ENCODE peak calls at places on chromosomes 11 and 22, in five cellular contexts. H is lower lobe of right lung, O is DND-41, V is colonic mucosa, L is GM23338. B is an unnamed sample.

GRCh38 chr22:26610072-26610958 is 7.5 kb downstream of the CRYBB1 start:
- DNase-seq in O (peak; percentile 55), H (no peak), L (no peak), V (peak; percentile 34), B (peak; percentile 25)

GRCh38 chr22:41540365-41540764 is 3.9 kb downstream of the POLR3H start:
- DNase-seq in V (no peak), H (no peak), O (no peak), L (no peak), B (no peak)

GRCh38 chr11:22466809-22467208 is 128.6 kb downstream of the SLC17A6 start:
- DNase-seq in O (no peak), V (no peak), L (no peak), H (no peak), B (peak; percentile 96)

GRCh38 chr11:128772814-128773213 is 78.9 kb downstream of the FLI1 start:
- DNase-seq in L (no peak), H (peak; percentile 82), O (no peak), V (peak; percentile 49), B (no peak)

GRCh38 chr11:61793084-61793828 is 545 bp downstream of the FEN1 start:
- DNase-seq in H (no peak), O (no peak), V (no peak), L (peak; percentile 24), B (peak; percentile 8)

GRCh38 chr11:10139656-10140055 is 154.4 kb downstream of the SBF2 start:
- DNase-seq in L (no peak), H (no peak), O (no peak), V (no peak), B (peak; percentile 91)

GRCh38 chr11:101096036-101096704 is 33.4 kb downstream of the PGR start:
- DNase-seq in O (no peak), H (no peak), L (peak; percentile 22), V (no peak), B (peak; percentile 1)

GRCh38 chr11:3865388-3866193 is 10.1 kb downstream of the STIM1 start:
- DNase-seq in H (no peak), V (no peak), O (no peak), L (peak; percentile 39), B (peak; percentile 86)

GRCh38 chr11:130725417-130726233 is 190.7 kb downstream of the SNX19 start:
- DNase-seq in V (no peak), O (no peak), H (no peak), L (no peak), B (peak; percentile 68)

GRCh38 chr11:2194877-2195755 is 23.5 kb upstream of the TH start:
- DNase-seq in L (peak; percentile 76), O (peak; percentile 69), H (peak; percentile 63), V (peak; percentile 49), B (no peak)

GRCh38 chr11:71164621-71165020 is 87.8 kb downstream of the SHANK2 start:
- DNase-seq in L (no peak), V (no peak), H (no peak), O (no peak), B (no peak)

GRCh38 chr11:120212926-120213325 is 2.1 kb downstream of the OAF start:
- DNase-seq in V (peak; percentile 85), H (no peak), L (no peak), O (no peak), B (no peak)

DNA sequence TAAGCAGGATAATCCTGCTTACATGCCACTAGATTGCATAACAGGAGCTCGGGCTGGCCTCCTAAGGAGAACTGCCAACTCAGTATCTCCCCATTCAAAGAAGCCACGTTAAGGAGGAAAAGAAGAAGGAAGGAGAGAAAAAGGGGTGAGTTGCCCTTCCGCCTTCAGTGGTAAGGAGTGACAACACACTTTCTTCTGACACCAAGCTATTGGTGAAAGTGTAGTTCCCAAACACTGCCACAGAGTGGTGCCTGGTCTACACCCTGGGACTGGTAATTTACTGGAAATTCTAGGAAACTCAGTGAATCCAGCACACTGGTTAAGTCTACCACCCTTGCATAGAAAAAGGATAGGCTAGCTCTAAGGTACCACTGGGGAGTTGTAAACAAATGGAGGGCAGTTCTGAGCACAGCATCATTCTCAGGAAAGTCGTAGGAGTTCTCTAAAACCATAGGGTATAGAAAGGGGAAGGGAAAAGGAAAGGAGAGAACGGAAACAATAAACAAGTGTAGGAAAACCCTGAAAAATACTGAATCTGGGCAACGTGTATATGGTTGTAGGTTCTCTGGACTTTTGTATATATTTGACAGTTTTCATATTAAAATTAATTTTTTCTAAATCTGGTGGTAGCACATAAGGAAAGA is 58.2 kb downstream of the RRAS2 start:
- DNase-seq in V (peak; percentile 58), H (no peak), L (peak; percentile 88), O (peak; percentile 71), B (peak; percentile 72)
- TF ChIP-seq CTCF in V (peak; percentile 58), H (peak; percentile 72), L (peak; percentile 77), O (peak; percentile 84), B (peak; percentile 74)

GRCh38 chr11:67082071-67082791 is 25.6 kb downstream of the RHOD start:
- DNase-seq in L (peak; percentile 61), V (peak; percentile 28), O (peak; percentile 76), H (no peak), B (no peak)
- TF ChIP-seq CTCF in L (no peak), V (no peak), O (peak; percentile 41), H (no peak), B (peak; percentile 29)

GRCh38 chr11:14623036-14623435 is 20.6 kb upstream of the PDE3B start:
- DNase-seq in H (no peak), V (no peak), L (peak; percentile 50), O (no peak), B (no peak)
- TF ChIP-seq CTCF in H (no peak), V (no peak), L (peak; percentile 53), O (peak; percentile 31), B (no peak)

DNA sequence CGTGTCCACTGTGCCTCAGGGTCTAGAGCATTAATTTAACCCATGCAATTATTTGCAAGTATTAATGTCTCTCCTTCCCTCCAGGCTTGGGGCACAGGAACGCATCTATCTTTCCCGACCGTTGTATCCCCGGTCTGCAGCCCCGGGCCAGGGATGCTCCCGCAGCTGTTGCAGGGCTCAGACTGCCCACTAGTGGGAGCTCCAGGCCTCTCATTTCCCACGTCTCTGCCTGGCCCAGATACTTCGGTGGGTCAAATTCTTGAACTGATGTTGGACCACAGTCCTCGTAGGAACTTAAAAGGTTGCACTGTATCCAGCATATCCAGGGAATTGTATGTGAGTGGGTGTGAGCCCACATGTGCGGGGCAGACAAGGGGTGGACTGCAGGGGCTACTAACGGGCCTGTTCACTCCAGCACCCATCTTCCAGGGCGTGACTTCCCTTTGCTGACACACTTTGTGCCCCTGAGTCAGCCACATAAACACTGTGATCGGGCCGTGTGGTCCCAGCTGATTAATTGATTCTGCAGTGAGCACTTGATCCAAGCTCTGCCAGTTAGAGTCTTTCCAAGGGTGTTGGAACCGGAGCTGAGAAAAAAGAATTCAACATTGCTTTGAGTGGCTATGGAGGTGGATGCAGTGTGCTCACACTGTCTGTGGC is 451.3 kb downstream of the TBC1D22A start:
- DNase-seq in L (peak; percentile 34), V (peak; percentile 38), H (no peak), O (peak; percentile 69), B (no peak)
- TF ChIP-seq CTCF in L (peak; percentile 58), V (peak; percentile 63), H (peak; percentile 78), O (peak; percentile 96), B (peak; percentile 34)

DNA sequence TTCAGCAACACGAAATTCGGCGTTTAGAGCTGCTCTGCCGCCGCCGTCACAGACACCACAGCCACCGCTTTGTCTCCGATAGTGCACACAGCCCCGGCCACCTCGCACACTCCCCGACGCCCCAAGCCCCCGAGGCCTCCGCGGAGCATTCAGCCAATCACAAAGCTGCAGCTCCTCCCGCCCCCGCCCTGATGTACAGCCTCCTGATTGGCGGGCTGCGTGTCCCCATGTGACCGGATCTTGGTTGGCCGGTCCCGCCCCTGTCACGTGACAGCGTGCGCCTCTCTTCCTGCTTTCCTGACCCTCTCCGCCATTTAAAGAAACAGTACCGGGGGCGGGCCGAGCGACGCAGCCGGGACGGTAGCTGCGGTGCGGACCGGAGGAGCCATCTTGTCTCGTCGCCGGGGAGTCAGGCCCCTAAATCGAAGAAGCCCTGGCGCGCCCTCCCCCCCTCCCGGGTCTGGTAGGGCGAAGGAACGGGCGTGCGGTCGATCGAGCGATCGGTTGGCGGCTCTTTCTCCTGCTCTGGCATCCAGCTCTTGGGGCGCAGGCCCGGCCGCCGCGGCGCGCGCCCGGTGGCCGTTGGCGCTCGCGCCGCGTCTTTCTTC is at the start of gene TUG1:
- DNase-seq in H (peak; percentile 99), V (peak; percentile 98), L (peak; percentile 99), O (peak; percentile 98), B (peak; percentile 90)
- TF ChIP-seq CTCF in H (no peak), V (no peak), L (no peak), O (no peak), B (no peak)

GRCh38 chr11:126500981-126501380 is 145.5 kb downstream of the ST3GAL4 start:
- DNase-seq in L (no peak), O (no peak), V (no peak), H (no peak), B (no peak)

GRCh38 chr11:126501641-126502040 is 146.2 kb downstream of the ST3GAL4 start:
- DNase-seq in H (no peak), O (no peak), V (no peak), L (no peak), B (peak; percentile 7)

GRCh38 chr11:126497581-126498109 is 142.2 kb downstream of the ST3GAL4 start:
- DNase-seq in O (no peak), H (no peak), L (no peak), V (no peak), B (no peak)

GRCh38 chr11:126498281-126498680 is 142.8 kb downstream of the ST3GAL4 start:
- DNase-seq in L (no peak), H (no peak), V (no peak), O (no peak), B (no peak)

DNA sequence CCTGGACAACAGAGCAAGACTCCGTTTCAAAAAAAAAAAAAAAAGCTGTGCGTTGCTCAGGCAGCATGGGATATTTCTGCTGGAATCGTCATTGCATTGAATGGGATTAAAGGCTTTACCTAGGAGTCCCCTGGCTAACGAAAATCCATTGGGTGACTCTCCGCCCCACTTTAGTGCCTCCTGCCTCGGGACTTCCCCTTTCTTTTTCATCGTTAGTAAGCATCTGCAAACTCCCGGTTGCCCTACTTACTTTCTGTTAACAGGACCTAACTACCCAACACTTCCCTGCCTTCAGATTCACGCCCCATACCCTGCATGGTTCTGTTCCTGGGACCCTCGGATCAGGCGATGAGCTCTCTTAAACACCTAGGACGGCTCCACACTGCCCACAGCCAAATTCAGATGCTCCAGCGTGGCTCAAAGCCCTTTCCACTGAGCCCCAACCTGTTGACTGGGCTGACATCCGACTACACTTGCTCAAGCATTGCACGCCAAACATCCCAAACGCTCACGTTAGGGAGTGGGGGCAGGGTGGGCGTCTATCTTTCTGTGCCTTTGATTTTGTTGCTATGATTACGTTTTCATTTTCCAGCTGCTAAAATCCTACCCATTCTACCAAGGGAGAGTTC is 143.8 kb downstream of the ST3GAL4 start:
- DNase-seq in V (no peak), L (no peak), H (no peak), O (no peak), B (no peak)
- TF ChIP-seq CTCF in V (no peak), L (no peak), H (no peak), O (no peak), B (no peak)